ENCODE peak calls at places on chromosomes 4 and X, in four cellular contexts. One of them, this sample, is unnamed.
A peak's percentile ranks its signal among the peaks of the same experiment; 100 is the strongest.

GRCh38 chr4:35038079-35038805 is 1206.1 kb downstream of the ARAP2 start:
- DNase-seq in GM12864: no peak
- DNase-seq in kidney: peak; percentile 66
- DNase-seq in AG04450: no peak
- DNase-seq in this sample: no peak

GRCh38 chr4:26001413-26001812 is 87.4 kb downstream of the SMIM20 start:
- DNase-seq in GM12864: no peak
- DNase-seq in kidney: no peak
- DNase-seq in AG04450: no peak
- DNase-seq in this sample: no peak

GRCh38 chrX:152988536-152989291 is 5.2 kb downstream of the PNMA5 start:
- DNase-seq in GM12864: peak; percentile 7
- DNase-seq in kidney: no peak
- DNase-seq in AG04450: no peak
- DNase-seq in this sample: peak; percentile 12

GRCh38 chr4:99028187-99028586 is 32.7 kb downstream of the METAP1 start:
- DNase-seq in GM12864: no peak
- DNase-seq in kidney: no peak
- DNase-seq in AG04450: no peak
- DNase-seq in this sample: no peak

GRCh38 chr4:110631582-110632505 is 9.0 kb upstream of the PITX2 start:
- DNase-seq in GM12864: peak; percentile 33
- DNase-seq in kidney: peak; percentile 84
- DNase-seq in AG04450: peak; percentile 32
- DNase-seq in this sample: peak; percentile 75

GRCh38 chr4:138851626-138852443 is 163.7 kb upstream of the NOCT start:
- DNase-seq in GM12864: no peak
- DNase-seq in kidney: no peak
- DNase-seq in AG04450: no peak
- DNase-seq in this sample: no peak

GRCh38 chr4:25386926-25387325 is 9.9 kb downstream of the ANAPC4 start:
- DNase-seq in GM12864: no peak
- DNase-seq in kidney: no peak
- DNase-seq in AG04450: no peak
- DNase-seq in this sample: no peak

GRCh38 chr4:96472103-96472867 is 632.4 kb downstream of the PDHA2 start:
- DNase-seq in GM12864: no peak
- DNase-seq in kidney: no peak
- DNase-seq in AG04450: no peak
- DNase-seq in this sample: no peak

GRCh38 chr4:91840359-91840758 is 463.4 kb upstream of the GRID2 start:
- DNase-seq in GM12864: no peak
- DNase-seq in kidney: no peak
- DNase-seq in AG04450: no peak
- DNase-seq in this sample: no peak

GRCh38 chr4:188018262-188018661 is 22.7 kb downstream of the ZFP42 start:
- DNase-seq in GM12864: no peak
- DNase-seq in kidney: no peak
- DNase-seq in AG04450: no peak
- DNase-seq in this sample: no peak

GRCh38 chr4:96753216-96753615 is 913.3 kb downstream of the PDHA2 start:
- DNase-seq in GM12864: no peak
- DNase-seq in kidney: no peak
- DNase-seq in AG04450: no peak
- DNase-seq in this sample: no peak

GRCh38 chr4:100087743-100088142 is 102.5 kb downstream of the DDIT4L start:
- DNase-seq in GM12864: no peak
- DNase-seq in kidney: no peak
- DNase-seq in AG04450: no peak
- DNase-seq in this sample: no peak
- TF ChIP-seq CTCF in GM12864: no peak
- TF ChIP-seq CTCF in kidney: no peak
- TF ChIP-seq CTCF in AG04450: no peak
- TF ChIP-seq CTCF in this sample: no peak

DNA sequence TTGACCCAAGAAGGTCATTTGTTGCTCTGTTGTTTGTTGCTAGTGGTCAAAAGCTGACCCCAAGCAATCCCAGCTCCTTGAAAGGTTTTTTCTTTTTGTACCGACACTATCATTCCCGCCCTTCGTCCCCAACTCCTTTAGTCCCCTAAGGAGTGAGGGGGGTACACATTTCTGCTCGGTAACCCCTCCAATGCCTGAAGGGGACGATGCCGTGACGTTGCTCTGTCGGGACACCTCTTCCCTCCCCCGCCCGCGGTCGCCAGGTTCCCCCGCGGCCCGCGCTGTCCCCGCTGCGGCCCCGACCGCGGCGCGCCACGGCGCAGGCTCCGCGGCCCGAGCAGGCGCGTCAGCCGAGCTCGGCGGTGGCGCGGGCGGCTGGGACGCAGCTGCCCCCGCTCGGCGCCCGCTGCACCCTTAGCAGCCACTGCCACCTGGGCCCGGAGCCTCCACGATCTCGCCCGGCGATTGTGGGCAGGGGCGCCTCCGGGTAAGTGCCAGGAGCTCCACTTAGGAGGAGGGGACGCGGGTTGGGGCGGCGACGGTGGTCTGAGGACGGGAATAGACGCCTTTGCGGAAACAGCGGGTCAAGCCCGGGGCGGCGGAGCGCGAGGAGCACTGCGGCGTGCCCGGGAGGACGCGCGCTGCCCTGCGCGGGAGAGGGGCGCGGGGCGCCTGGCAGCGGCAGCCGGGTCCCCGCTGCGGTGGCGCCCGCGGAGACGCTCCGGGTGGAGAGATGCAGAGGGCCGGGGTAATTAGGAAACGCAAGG is at the start of gene GLRB:
- DNase-seq in GM12864: no peak
- DNase-seq in kidney: peak; percentile 55
- DNase-seq in AG04450: no peak
- DNase-seq in this sample: no peak
- H3K4me3 ChIP-seq in GM12864: no peak within 1 kb of the TSS
- H3K4me3 ChIP-seq in kidney: peak within 1 kb of the TSS; percentile 72
- H3K4me3 ChIP-seq in AG04450: peak within 1 kb of the TSS; percentile 77
- H3K4me3 ChIP-seq in this sample: no peak within 1 kb of the TSS

DNA sequence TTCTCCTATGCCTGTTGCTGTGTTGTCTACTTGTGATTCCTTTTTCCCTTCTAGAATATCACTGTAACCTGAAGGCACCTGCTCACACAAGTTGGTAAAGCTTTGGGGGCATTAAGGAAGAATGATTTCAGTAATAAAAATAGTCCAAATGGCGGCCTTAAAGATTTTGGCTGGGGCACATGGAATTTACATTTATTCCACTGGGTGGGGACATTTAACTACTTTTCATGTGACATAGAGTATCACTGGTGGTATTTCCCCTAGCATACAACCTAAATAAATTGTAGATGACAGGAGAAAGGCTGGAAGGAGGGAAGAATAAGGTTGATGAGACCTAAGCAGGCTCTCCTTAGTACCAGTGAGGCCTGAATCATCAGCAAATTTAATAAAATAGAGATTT is 121.8 kb upstream of the EDA2R start:
- DNase-seq in GM12864: no peak
- DNase-seq in kidney: no peak
- DNase-seq in AG04450: no peak
- DNase-seq in this sample: no peak
- TF ChIP-seq CTCF in GM12864: no peak
- TF ChIP-seq CTCF in kidney: peak; percentile 12
- TF ChIP-seq CTCF in AG04450: no peak
- TF ChIP-seq CTCF in this sample: no peak

DNA sequence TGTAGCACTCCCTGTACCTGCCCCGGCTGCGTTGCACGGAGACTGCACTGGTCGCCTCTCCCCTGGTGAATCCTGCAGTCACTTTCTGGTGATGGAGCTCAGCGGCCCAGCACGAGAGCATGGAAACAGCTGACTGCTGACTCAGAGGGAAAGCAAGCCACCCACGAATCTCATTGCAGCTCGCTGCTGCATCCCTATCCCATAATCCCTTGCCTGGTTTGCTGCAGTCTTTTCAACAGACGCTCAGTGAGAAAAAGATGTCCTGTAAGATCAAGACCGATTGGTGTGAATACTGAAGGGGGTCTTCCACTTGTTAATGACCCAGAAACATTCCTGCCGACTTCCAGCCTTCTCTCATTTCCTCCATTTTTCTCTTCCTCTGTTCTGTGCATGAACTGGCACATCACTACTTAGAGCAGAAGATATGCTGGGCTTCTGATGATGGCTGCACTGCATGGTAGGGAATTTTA is 52.9 kb downstream of the TRIM2 start:
- DNase-seq in GM12864: peak; percentile 15
- DNase-seq in kidney: peak; percentile 78
- DNase-seq in AG04450: peak; percentile 36
- DNase-seq in this sample: peak; percentile 33
- H3K4me3 ChIP-seq in GM12864: no peak overlapping the region
- H3K4me3 ChIP-seq in kidney: no peak overlapping the region
- H3K4me3 ChIP-seq in AG04450: peak overlapping the region; percentile 44
- H3K4me3 ChIP-seq in this sample: no peak overlapping the region

GRCh38 chr4:115537387-115537786 is 424.0 kb upstream of the NDST4 start:
- DNase-seq in GM12864: no peak
- DNase-seq in kidney: no peak
- DNase-seq in AG04450: no peak
- DNase-seq in this sample: peak; percentile 6
- TF ChIP-seq CTCF in GM12864: no peak
- TF ChIP-seq CTCF in kidney: no peak
- TF ChIP-seq CTCF in AG04450: no peak
- TF ChIP-seq CTCF in this sample: peak; percentile 1

DNA sequence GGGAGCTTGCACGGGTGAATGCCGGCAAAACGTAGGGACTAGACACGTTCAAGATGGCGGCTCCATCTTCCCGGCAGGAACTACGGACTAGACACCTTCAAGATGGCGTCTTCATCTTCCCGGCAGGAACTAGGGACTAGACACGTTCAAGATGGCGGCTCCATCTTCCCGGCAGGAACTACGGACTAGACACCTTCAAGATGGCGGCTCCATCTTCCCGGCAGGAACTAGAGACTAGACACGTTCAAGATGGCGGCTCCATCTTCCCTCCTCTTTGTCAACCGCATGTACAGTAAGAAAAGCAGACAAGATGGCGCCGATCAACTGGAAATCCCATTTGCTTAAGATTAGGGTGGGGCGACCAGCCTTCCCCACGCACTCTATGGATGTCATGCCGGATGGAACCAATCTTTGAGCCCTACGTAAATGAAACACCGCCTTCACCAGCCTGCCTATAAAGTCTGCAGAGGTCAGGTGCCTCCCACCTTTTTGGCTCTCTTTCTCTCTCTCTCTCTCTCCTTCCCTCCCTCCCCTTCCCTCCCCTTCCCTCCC is 222.4 kb downstream of the CRLF2 start:
- DNase-seq in GM12864: no peak
- DNase-seq in kidney: peak; percentile 93
- DNase-seq in AG04450: no peak
- DNase-seq in this sample: peak; percentile 98
- H3K4me3 ChIP-seq in GM12864: no peak overlapping the region
- H3K4me3 ChIP-seq in kidney: peak overlapping the region; percentile 36
- H3K4me3 ChIP-seq in AG04450: no peak overlapping the region
- H3K4me3 ChIP-seq in this sample: peak overlapping the region; percentile 57

DNA sequence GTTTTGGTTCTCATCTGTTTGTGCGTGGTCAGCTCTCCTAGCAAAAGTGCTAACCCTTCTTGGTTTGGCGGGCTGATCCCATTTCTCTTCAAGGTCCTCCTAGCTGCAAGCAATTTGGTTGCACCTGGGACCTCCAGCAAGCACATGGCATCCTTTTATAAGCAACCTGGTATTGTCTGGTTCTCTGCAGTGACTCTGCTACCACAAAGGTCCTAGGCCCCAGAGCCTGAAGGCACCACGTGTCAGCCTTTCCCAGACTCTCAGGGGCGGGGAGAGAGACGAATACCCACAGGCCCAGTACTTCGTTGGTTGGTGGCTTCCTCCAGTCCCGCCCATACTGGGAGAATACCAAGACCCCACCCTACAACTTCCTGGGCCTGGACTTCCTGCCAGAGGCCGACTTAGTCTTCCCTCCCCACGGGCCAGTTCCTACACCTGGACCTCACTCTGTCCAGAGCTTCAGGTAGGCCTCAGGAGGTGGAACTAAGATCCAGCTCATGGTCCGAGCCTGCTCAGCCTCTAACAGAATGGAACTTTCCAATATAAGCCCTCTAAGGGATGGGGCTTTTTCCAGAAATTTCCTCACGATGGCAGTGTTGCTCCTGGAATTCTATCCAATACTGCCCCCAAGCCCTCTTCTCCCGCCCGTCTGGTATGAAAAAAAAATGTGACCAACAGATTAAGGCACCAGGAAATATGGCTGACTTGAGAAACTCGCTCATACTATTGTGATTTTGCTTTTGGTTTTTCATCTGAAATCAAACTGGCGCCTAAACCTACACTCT is 192.5 kb upstream of the STK26 start:
- DNase-seq in GM12864: no peak
- DNase-seq in kidney: peak; percentile 86
- DNase-seq in AG04450: no peak
- DNase-seq in this sample: no peak
- TF ChIP-seq CTCF in GM12864: no peak
- TF ChIP-seq CTCF in kidney: peak; percentile 44
- TF ChIP-seq CTCF in AG04450: peak; percentile 26
- TF ChIP-seq CTCF in this sample: no peak

GRCh38 chrX:47146936-47147859 is 2.2 kb downstream of the RBM10 start:
- DNase-seq in GM12864: no peak
- DNase-seq in kidney: peak; percentile 22
- DNase-seq in AG04450: no peak
- DNase-seq in this sample: no peak
- H3K4me3 ChIP-seq in GM12864: peak overlapping the region; percentile 88
- H3K4me3 ChIP-seq in kidney: peak overlapping the region; percentile 72
- H3K4me3 ChIP-seq in AG04450: peak overlapping the region; percentile 79
- H3K4me3 ChIP-seq in this sample: peak overlapping the region; percentile 85